ENCODE peak calls at places on chromosomes 4 and X, in six cellular contexts. Q is K562, P is aorta, B is heart left ventricle, T is mammary epithelial cell, L is upper lobe of right lung. E is an unnamed sample.

GRCh38 chr4:83417566-83417965 is 38.1 kb downstream of the HELQ start:
- DNase-seq in Q (no peak), P (no peak), B (no peak), L (no peak), T (no peak), E (no peak)

GRCh38 chr4:118927976-118928375 is 39.3 kb downstream of the SYNPO2 start:
- DNase-seq in B (peak), P (peak), T (no peak), L (no peak), Q (no peak), E (no peak)

GRCh38 chrX:24145340-24146186 is 4.0 kb upstream of the ZFX start:
- DNase-seq in T (peak), B (no peak), P (no peak), L (no peak), Q (peak), E (no peak)

GRCh38 chrX:130984782-130985181 is 73.4 kb upstream of the ARHGAP36 start:
- DNase-seq in B (no peak), T (no peak), Q (no peak), L (no peak), P (no peak), E (no peak)

GRCh38 chrX:40617566-40617965 is 5.7 kb upstream of the MPC1L start:
- DNase-seq in T (no peak), Q (no peak), P (no peak), B (no peak), L (no peak), E (no peak)

GRCh38 chrX:45524805-45525204 is 324.1 kb upstream of the DIPK2B start:
- DNase-seq in Q (no peak), L (no peak), T (peak), P (no peak), B (no peak), E (no peak)

GRCh38 chr4:95107635-95108034 is 349.9 kb downstream of the BMPR1B start:
- DNase-seq in T (peak), P (peak), L (no peak), B (peak), Q (no peak), E (no peak)

GRCh38 chr4:40283413-40283812 is 51.7 kb upstream of the CHRNA9 start:
- DNase-seq in L (no peak), T (no peak), Q (no peak), P (no peak), B (no peak), E (no peak)

GRCh38 chrX:17613979-17614572 is 123.2 kb upstream of the SCML1 start:
- DNase-seq in Q (no peak), B (no peak), T (peak), L (peak), P (no peak), E (no peak)

GRCh38 chr4:95544433-95545103 is 4.2 kb downstream of the UNC5C start:
- DNase-seq in P (no peak), L (no peak), T (peak), B (no peak), Q (no peak), E (no peak)

GRCh38 chr4:90064196-90064595 is 63.0 kb upstream of the CCSER1 start:
- DNase-seq in T (no peak), P (no peak), B (no peak), Q (no peak), L (no peak), E (no peak)

GRCh38 chr4:48112017-48112667 is 21.9 kb downstream of the TXK start:
- DNase-seq in T (peak), B (no peak), Q (no peak), P (no peak), L (no peak), E (no peak)

GRCh38 chr4:40305329-40306193 is 29.6 kb upstream of the CHRNA9 start:
- DNase-seq in Q (no peak), L (no peak), B (no peak), T (no peak), P (no peak), E (no peak)

GRCh38 chrX:17563515-17563914 is 173.8 kb upstream of the SCML1 start:
- DNase-seq in T (peak), B (no peak), L (no peak), Q (no peak), P (no peak), E (no peak)

GRCh38 chr4:793109-793861 is 32.6 kb downstream of the CPLX1 start:
- DNase-seq in Q (no peak), L (no peak), T (no peak), P (peak), B (no peak), E (peak)

GRCh38 chr4:161133877-161134276 is 1029.9 kb downstream of the FSTL5 start:
- DNase-seq in Q (no peak), P (no peak), L (no peak), T (no peak), B (no peak), E (no peak)

GRCh38 chr4:174460684-174461083 is 61.6 kb downstream of the HPGD start:
- DNase-seq in B (no peak), T (peak), P (no peak), Q (no peak), L (no peak), E (no peak)

GRCh38 chr4:40669504-40669903 is 39.8 kb upstream of the RBM47 start:
- DNase-seq in B (no peak), P (no peak), Q (no peak), T (no peak), L (no peak), E (no peak)

GRCh38 chr4:67198757-67199156 is 346.5 kb downstream of the CENPC start:
- DNase-seq in Q (no peak), P (no peak), T (peak), B (no peak), L (no peak), E (no peak)

GRCh38 chr4:161714022-161714751 is 449.6 kb downstream of the FSTL5 start:
- DNase-seq in T (peak), P (no peak), Q (no peak), L (no peak), B (no peak), E (no peak)

GRCh38 chrX:12946838-12947544 is 27.9 kb upstream of the TMSB4X start:
- DNase-seq in B (peak), P (no peak), L (no peak), Q (peak), T (peak), E (no peak)

GRCh38 chr4:8856835-8857590 is 14.6 kb downstream of the HMX1 start:
- DNase-seq in B (no peak), Q (no peak), L (no peak), T (no peak), P (no peak), E (no peak)

GRCh38 chr4:56655209-56655626 is 25.9 kb downstream of the HOPX start:
- DNase-seq in B (peak), P (no peak), Q (no peak), L (no peak), T (no peak), E (peak)

GRCh38 chrX:11458175-11458574 is 165.0 kb downstream of the AMELX start:
- DNase-seq in B (no peak), P (no peak), T (no peak), Q (no peak), L (no peak), E (no peak)
- H3K27ac ChIP-seq in B (no peak), P (no peak), T (no peak), Q (no peak), L (no peak), E (no peak)

GRCh38 chr4:122819708-122820449 is 6.8 kb upstream of the FGF2 start:
- DNase-seq in P (no peak), T (peak), Q (no peak), B (no peak), L (no peak), E (no peak)
- H3K27ac ChIP-seq in P (no peak), T (no peak), Q (no peak), B (no peak), L (no peak), E (no peak)

GRCh38 chr4:88189418-88189738 is 30.9 kb upstream of the ABCG2 start:
- DNase-seq in L (no peak), B (no peak), Q (no peak), P (no peak), T (no peak), E (no peak)
- H3K27ac ChIP-seq in L (no peak), B (no peak), Q (no peak), P (no peak), T (no peak), E (no peak)

GRCh38 chr4:163343604-163344146 is at the start of gene NPY5R:
- DNase-seq in T (no peak), L (no peak), Q (no peak), P (peak), B (no peak), E (peak)
- H3K27ac ChIP-seq in T (no peak), L (no peak), Q (no peak), P (peak), B (peak), E (peak)

GRCh38 chr4:184816962-184817361 is 8.8 kb downstream of the ACSL1 start:
- DNase-seq in P (no peak), T (no peak), L (no peak), Q (no peak), B (no peak), E (no peak)

GRCh38 chr4:184812651-184813181 is 13.1 kb downstream of the ACSL1 start:
- DNase-seq in Q (no peak), B (no peak), P (no peak), T (peak), L (no peak), E (no peak)

GRCh38 chr4:184817494-184818215 is 8.1 kb downstream of the ACSL1 start:
- DNase-seq in T (no peak), Q (peak), B (no peak), P (no peak), L (no peak), E (no peak)

GRCh38 chr4:184814686-184815045 is 11.1 kb downstream of the ACSL1 start:
- DNase-seq in Q (no peak), L (no peak), P (no peak), B (no peak), T (no peak), E (no peak)

DNA sequence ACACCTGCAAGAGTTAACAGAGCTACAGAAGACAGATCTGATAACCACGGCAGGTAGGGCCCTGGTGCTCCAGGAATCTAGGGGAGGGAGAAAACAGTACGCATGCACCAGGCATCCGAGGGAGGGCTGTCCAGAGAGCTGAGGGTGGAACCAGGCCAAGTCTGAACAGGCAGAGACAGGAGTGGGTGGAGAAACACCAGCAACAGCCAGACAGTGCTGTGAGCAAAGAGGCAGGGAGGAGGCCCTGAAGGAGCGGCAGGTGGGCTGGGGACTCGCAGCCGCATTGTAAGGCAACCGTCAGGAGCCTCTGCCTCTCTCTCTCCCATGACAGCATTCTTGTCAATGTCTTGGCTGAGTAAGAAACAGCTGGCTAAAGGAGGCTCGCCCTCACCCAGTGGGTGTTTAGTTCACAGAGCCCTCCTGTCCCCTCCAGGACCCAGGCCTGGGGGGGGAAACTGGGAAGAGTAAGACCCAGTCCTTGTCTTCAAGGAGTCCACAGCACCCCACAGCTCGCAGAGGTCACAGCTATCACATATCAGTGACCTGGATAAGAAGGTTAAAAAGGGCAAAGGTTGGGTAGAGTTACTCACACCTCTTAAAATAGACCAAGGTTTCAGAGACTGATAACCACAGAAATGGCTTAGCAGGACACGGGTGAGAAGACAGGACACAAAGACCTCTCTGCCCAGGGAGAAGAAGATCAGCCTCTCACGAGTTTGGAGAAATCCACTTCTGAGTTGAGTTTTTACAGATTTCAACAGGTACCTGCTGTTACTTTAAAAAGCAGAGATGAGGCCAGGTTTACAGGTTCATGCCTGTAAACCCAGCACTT is 10.5 kb downstream of the ACSL1 start:
- DNase-seq in Q (peak), B (peak), P (peak), T (peak), L (peak), E (peak)
- H3K27ac ChIP-seq in Q (peak), B (peak), P (no peak), T (peak), L (peak), E (peak)

GRCh38 chr4:82287720-82288119 is 86.1 kb downstream of the HNRNPD start:
- DNase-seq in L (no peak), P (no peak), B (no peak), Q (no peak), T (no peak), E (no peak)

GRCh38 chr4:82284858-82285805 is 88.7 kb downstream of the HNRNPD start:
- DNase-seq in B (peak), Q (peak), T (peak), L (peak), P (peak), E (peak)

GRCh38 chr4:82282875-82283274 is 90.9 kb downstream of the HNRNPD start:
- DNase-seq in T (no peak), Q (no peak), P (no peak), L (no peak), B (no peak), E (no peak)

DNA sequence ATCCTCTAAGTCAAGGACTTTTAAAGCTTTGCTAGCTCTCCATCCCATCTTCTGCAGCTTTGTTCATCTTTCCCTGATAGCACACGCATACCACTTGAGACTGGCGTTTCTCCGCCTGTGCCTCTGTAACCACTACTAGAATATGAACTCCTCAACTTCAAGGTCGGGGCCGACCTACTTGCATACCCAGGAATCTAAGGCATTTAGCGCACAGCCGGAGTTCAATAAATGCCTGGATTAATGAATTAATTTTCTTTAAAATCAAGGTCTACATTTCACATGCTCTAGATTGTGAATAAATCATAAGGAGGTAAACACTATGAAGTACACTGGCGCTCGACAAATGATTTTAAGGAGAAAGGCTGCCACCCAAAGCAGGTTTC is 89.3 kb downstream of the HNRNPD start:
- DNase-seq in B (no peak), Q (no peak), L (no peak), P (no peak), T (no peak), E (no peak)
- H3K27ac ChIP-seq in B (peak), Q (no peak), L (peak), P (no peak), T (no peak), E (no peak)

GRCh38 chrX:8845060-8845459 is 43.9 kb upstream of the FAM9A start:
- DNase-seq in Q (peak), T (no peak), P (no peak), L (no peak), B (no peak), E (no peak)
- H3K27ac ChIP-seq in Q (no peak), T (no peak), P (no peak), L (no peak), B (no peak), E (no peak)

GRCh38 chr4:123299212-123299651 is 97.4 kb upstream of the SPRY1 start:
- DNase-seq in L (no peak), B (no peak), Q (no peak), P (no peak), T (peak), E (no peak)
- H3K27ac ChIP-seq in L (no peak), B (peak), Q (no peak), P (no peak), T (no peak), E (no peak)

GRCh38 chrX:107742754-107743191 is 32.8 kb downstream of the TSC22D3 start:
- DNase-seq in L (no peak), B (no peak), P (peak), T (no peak), Q (no peak), E (peak)
- H3K27ac ChIP-seq in L (peak), B (peak), P (peak), T (peak), Q (peak), E (peak)